ENCODE peak calls at places on chromosomes 6 and 20, in six cellular contexts. One of them, this sample, is unnamed.

GRCh38 chr6:159100011-159100788 is 55.4 kb upstream of the TAGAP start:
- DNase-seq in hepatocyte: no peak
- DNase-seq in GM23338: no peak
- DNase-seq in GM23248: peak
- DNase-seq in PC-3: no peak
- DNase-seq in HCT116: no peak
- DNase-seq in this sample: no peak

GRCh38 chr6:55652429-55652828 is 73.4 kb upstream of the HMGCLL1 start:
- DNase-seq in hepatocyte: no peak
- DNase-seq in GM23338: no peak
- DNase-seq in GM23248: no peak
- DNase-seq in PC-3: no peak
- DNase-seq in HCT116: no peak
- DNase-seq in this sample: no peak

GRCh38 chr6:131368077-131368911 is 204.7 kb upstream of the ARG1 start:
- DNase-seq in hepatocyte: peak
- DNase-seq in GM23338: no peak
- DNase-seq in GM23248: peak
- DNase-seq in PC-3: no peak
- DNase-seq in HCT116: no peak
- DNase-seq in this sample: peak

GRCh38 chr6:96184798-96185197 is 169.0 kb downstream of the FUT9 start:
- DNase-seq in hepatocyte: no peak
- DNase-seq in GM23338: peak
- DNase-seq in GM23248: no peak
- DNase-seq in PC-3: no peak
- DNase-seq in HCT116: no peak
- DNase-seq in this sample: peak

GRCh38 chr20:50588034-50588736 is 78.0 kb downstream of the PTPN1 start:
- DNase-seq in hepatocyte: peak
- DNase-seq in GM23338: peak
- DNase-seq in GM23248: peak
- DNase-seq in PC-3: peak
- DNase-seq in HCT116: peak
- DNase-seq in this sample: peak

GRCh38 chr6:7585287-7585930 is 4.6 kb upstream of the SNRNP48 start:
- DNase-seq in hepatocyte: no peak
- DNase-seq in GM23338: no peak
- DNase-seq in GM23248: no peak
- DNase-seq in PC-3: no peak
- DNase-seq in HCT116: no peak
- DNase-seq in this sample: no peak

GRCh38 chr20:24490598-24490997 is 21.2 kb downstream of the SYNDIG1 start:
- DNase-seq in hepatocyte: no peak
- DNase-seq in GM23338: no peak
- DNase-seq in GM23248: no peak
- DNase-seq in PC-3: no peak
- DNase-seq in HCT116: no peak
- DNase-seq in this sample: no peak

GRCh38 chr6:346389-347030 is 45.0 kb upstream of the IRF4 start:
- DNase-seq in hepatocyte: no peak
- DNase-seq in GM23338: no peak
- DNase-seq in GM23248: peak
- DNase-seq in PC-3: peak
- DNase-seq in HCT116: no peak
- DNase-seq in this sample: no peak

GRCh38 chr6:31922942-31923341 is 4.6 kb upstream of the C2 start:
- DNase-seq in hepatocyte: no peak
- DNase-seq in GM23338: peak
- DNase-seq in GM23248: no peak
- DNase-seq in PC-3: peak
- DNase-seq in HCT116: peak
- DNase-seq in this sample: peak

GRCh38 chr20:17928633-17929311 is 39.8 kb downstream of the SNX5 start:
- DNase-seq in hepatocyte: peak
- DNase-seq in GM23338: peak
- DNase-seq in GM23248: no peak
- DNase-seq in PC-3: no peak
- DNase-seq in HCT116: no peak
- DNase-seq in this sample: no peak

GRCh38 chr20:13302647-13303425 is 81.8 kb downstream of the ISM1 start:
- DNase-seq in hepatocyte: peak
- DNase-seq in GM23338: peak
- DNase-seq in GM23248: peak
- DNase-seq in PC-3: peak
- DNase-seq in HCT116: peak
- DNase-seq in this sample: peak

GRCh38 chr6:89350281-89351037 is 2.1 kb downstream of the UBE2J1 start:
- DNase-seq in hepatocyte: no peak
- DNase-seq in GM23338: no peak
- DNase-seq in GM23248: peak
- DNase-seq in PC-3: no peak
- DNase-seq in HCT116: no peak
- DNase-seq in this sample: no peak

GRCh38 chr6:110661426-110661825 is 153.8 kb downstream of the CDK19 start:
- DNase-seq in hepatocyte: no peak
- DNase-seq in GM23338: no peak
- DNase-seq in GM23248: peak
- DNase-seq in PC-3: peak
- DNase-seq in HCT116: no peak
- DNase-seq in this sample: no peak

GRCh38 chr20:9458075-9458818 is 56.1 kb upstream of the LAMP5 start:
- DNase-seq in hepatocyte: peak
- DNase-seq in GM23338: peak
- DNase-seq in GM23248: peak
- DNase-seq in PC-3: peak
- DNase-seq in HCT116: peak
- DNase-seq in this sample: peak

GRCh38 chr6:120005292-120005976 is 655.9 kb upstream of the MAN1A1 start:
- DNase-seq in hepatocyte: no peak
- DNase-seq in GM23338: peak
- DNase-seq in GM23248: peak
- DNase-seq in PC-3: no peak
- DNase-seq in HCT116: no peak
- DNase-seq in this sample: no peak

GRCh38 chr20:9051508-9051907 is 17.4 kb upstream of the PLCB4 start:
- DNase-seq in hepatocyte: peak
- DNase-seq in GM23338: no peak
- DNase-seq in GM23248: peak
- DNase-seq in PC-3: peak
- DNase-seq in HCT116: peak
- DNase-seq in this sample: no peak

GRCh38 chr6:158611600-158612041 is 32.9 kb downstream of the DYNLT1 start:
- DNase-seq in hepatocyte: peak
- DNase-seq in GM23338: peak
- DNase-seq in GM23248: no peak
- DNase-seq in PC-3: no peak
- DNase-seq in HCT116: no peak
- DNase-seq in this sample: peak

GRCh38 chr6:157200117-157200516 is 123.2 kb downstream of the TMEM242 start:
- DNase-seq in hepatocyte: no peak
- DNase-seq in GM23338: no peak
- DNase-seq in GM23248: no peak
- DNase-seq in PC-3: no peak
- DNase-seq in HCT116: no peak
- DNase-seq in this sample: no peak

GRCh38 chr20:51036226-51036625 is 13.3 kb upstream of the KCNG1 start:
- DNase-seq in hepatocyte: no peak
- DNase-seq in GM23338: no peak
- DNase-seq in GM23248: peak
- DNase-seq in PC-3: no peak
- DNase-seq in HCT116: no peak
- DNase-seq in this sample: no peak

GRCh38 chr6:112383191-112383590 is 36.1 kb downstream of the RFPL4B start:
- DNase-seq in hepatocyte: no peak
- DNase-seq in GM23338: no peak
- DNase-seq in GM23248: no peak
- DNase-seq in PC-3: no peak
- DNase-seq in HCT116: no peak
- DNase-seq in this sample: no peak

GRCh38 chr20:20430066-20430465 is 62.2 kb downstream of the INSM1 start:
- DNase-seq in hepatocyte: no peak
- DNase-seq in GM23338: no peak
- DNase-seq in GM23248: no peak
- DNase-seq in PC-3: no peak
- DNase-seq in HCT116: no peak
- DNase-seq in this sample: no peak

GRCh38 chr20:2244993-2245392 is 50.8 kb upstream of the TGM3 start:
- DNase-seq in hepatocyte: no peak
- DNase-seq in GM23338: peak
- DNase-seq in GM23248: no peak
- DNase-seq in PC-3: no peak
- DNase-seq in HCT116: no peak
- DNase-seq in this sample: peak

GRCh38 chr6:42896178-42896719 is 16.8 kb downstream of the RPL7L1 start:
- DNase-seq in hepatocyte: no peak
- DNase-seq in GM23338: no peak
- DNase-seq in GM23248: no peak
- DNase-seq in PC-3: no peak
- DNase-seq in HCT116: no peak
- DNase-seq in this sample: no peak

GRCh38 chr6:40798069-40798770 is 211.1 kb upstream of the LRFN2 start:
- DNase-seq in hepatocyte: no peak
- DNase-seq in GM23338: peak
- DNase-seq in GM23248: no peak
- DNase-seq in PC-3: no peak
- DNase-seq in HCT116: no peak
- DNase-seq in this sample: peak

GRCh38 chr6:139145661-139146060 is 10.8 kb downstream of the HECA start:
- DNase-seq in hepatocyte: no peak
- DNase-seq in GM23338: no peak
- DNase-seq in GM23248: no peak
- DNase-seq in PC-3: no peak
- DNase-seq in HCT116: no peak
- DNase-seq in this sample: no peak

GRCh38 chr6:5337573-5337972 is 76.3 kb downstream of the FARS2 start:
- DNase-seq in hepatocyte: no peak
- DNase-seq in GM23338: peak
- DNase-seq in GM23248: peak
- DNase-seq in PC-3: peak
- DNase-seq in HCT116: no peak
- DNase-seq in this sample: no peak
- TF ChIP-seq EZH2phosphoT487 in hepatocyte: no peak
- TF ChIP-seq EZH2phosphoT487 in GM23338: no peak
- TF ChIP-seq EZH2phosphoT487 in GM23248: no peak
- TF ChIP-seq EZH2phosphoT487 in PC-3: no peak
- TF ChIP-seq EZH2phosphoT487 in HCT116: no peak
- TF ChIP-seq EZH2phosphoT487 in this sample: no peak

GRCh38 chr6:127484207-127484858 is 25.1 kb upstream of the KIAA0408 start:
- DNase-seq in hepatocyte: no peak
- DNase-seq in GM23338: no peak
- DNase-seq in GM23248: peak
- DNase-seq in PC-3: peak
- DNase-seq in HCT116: no peak
- DNase-seq in this sample: no peak
- H2AFZ ChIP-seq in hepatocyte: no peak
- H2AFZ ChIP-seq in GM23338: no peak
- H2AFZ ChIP-seq in GM23248: peak
- H2AFZ ChIP-seq in PC-3: peak
- H2AFZ ChIP-seq in HCT116: no peak
- H2AFZ ChIP-seq in this sample: no peak

DNA sequence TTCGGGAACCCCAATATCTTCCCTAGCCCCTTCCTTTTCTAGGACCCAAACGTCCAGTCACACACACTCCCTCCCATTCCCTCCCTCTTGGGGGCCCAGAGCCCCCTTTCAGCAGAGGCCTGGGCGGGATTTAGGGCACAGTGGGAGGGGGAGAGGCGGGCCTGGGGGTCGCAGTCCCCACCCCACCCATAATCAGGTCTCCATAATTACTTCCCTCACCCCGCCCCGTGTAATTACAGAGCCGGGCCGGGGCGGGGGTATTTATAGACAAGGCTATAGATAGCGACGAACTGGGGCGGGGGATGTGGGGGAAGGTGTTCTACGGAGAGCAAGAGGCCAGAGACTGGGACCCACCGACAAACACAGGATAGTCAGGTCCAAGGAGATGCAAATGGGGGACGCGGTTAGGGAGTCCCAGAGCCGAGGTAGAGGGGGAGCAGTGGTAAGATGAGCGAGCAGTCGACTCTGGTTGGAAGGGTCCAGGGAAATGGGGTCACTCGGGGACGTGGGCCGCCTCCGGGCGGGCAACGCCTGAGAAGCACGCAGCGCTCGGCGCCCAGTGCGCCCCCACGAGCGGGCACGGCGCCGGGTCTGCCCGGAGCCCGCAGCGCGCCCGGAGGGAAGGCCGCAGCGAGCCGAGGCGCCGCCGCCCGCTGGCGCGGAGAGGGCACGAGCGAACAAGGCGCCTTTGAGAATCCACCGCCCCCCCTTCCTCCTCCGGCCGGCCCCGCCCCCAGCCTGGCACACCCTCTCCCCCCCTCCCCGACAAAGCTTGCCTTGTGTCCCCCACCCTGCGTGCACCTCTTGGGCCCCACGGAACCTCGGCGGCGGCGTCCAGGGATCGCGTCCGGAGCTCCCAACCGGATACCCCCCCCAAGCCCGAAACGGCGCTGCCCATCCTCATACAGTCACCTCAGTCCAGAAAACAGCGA is 670 bp upstream of the COL11A2 start:
- DNase-seq in hepatocyte: peak
- DNase-seq in GM23338: peak
- DNase-seq in GM23248: peak
- DNase-seq in PC-3: no peak
- DNase-seq in HCT116: no peak
- DNase-seq in this sample: peak
- TF ChIP-seq EZH2 in hepatocyte: peak
- TF ChIP-seq EZH2 in GM23338: no peak
- TF ChIP-seq EZH2 in GM23248: peak
- TF ChIP-seq EZH2 in PC-3: no peak
- TF ChIP-seq EZH2 in HCT116: no peak
- TF ChIP-seq EZH2 in this sample: peak

DNA sequence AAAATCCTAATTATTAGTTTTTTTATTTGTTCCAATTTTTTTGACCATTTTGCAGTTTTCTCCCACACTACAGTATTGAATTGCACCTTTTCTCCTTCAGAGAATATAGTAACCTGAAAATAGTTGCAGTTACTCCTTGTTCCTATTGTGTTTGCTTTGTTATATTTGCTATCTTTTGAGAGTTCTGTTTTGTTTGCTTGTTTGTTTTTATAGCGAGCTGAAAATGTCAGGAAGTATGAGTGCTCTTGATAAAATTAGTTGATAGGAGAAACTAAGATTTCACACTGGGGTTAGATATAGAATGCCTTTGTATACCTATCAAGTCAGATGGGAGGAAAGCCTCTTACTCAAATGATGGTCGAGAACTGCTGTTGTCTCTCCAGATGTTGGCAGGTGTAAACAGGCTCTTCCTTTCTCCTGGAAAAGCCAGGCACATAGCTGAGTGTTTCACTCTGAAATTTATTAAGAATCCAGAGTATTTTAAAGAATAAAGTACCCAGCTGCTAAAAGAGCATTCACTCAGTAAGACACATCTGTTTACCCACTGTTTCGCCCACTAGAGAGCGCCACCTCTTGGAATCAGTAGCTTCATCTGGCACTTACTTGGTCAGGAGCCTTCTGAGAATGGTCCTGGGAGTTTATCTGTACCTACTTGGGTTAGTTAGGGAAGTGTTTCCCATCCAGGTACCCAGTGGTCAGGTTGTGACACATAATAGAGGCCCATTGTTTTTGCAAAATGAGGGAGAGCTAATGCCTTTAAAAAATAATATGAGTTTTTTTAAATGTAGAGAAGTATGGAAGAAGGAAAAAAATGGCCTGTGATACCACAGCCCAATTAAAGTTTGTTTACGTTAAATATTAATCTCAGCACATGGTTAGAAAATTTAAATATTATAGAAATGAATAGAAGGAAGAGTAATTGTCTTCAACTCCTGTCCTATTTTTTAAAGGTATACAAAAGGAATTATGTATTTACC is 11.2 kb downstream of the NT5DC1 start:
- DNase-seq in hepatocyte: peak
- DNase-seq in GM23338: peak
- DNase-seq in GM23248: peak
- DNase-seq in PC-3: peak
- DNase-seq in HCT116: peak
- DNase-seq in this sample: peak
- TF ChIP-seq EZH2phosphoT487 in hepatocyte: no peak
- TF ChIP-seq EZH2phosphoT487 in GM23338: no peak
- TF ChIP-seq EZH2phosphoT487 in GM23248: no peak
- TF ChIP-seq EZH2phosphoT487 in PC-3: no peak
- TF ChIP-seq EZH2phosphoT487 in HCT116: no peak
- TF ChIP-seq EZH2phosphoT487 in this sample: no peak